ENCODE peak calls at places on chromosome 7, in nine cellular contexts. Z, J, I, U, V, T, N, B and Q are unnamed samples.

GRCh38 chr7:142853739-142854504 is 954 bp upstream of the EPHB6 start:
- DNase-seq in Z (no peak), J (peak; percentile 7), I (peak; percentile 73), U (peak; percentile 74), V (peak; percentile 82), T (peak; percentile 83), N (peak; percentile 7), B (peak; percentile 82), Q (no peak)

GRCh38 chr7:2299131-2299829 is 15.0 kb downstream of the SNX8 start:
- DNase-seq in Z (no peak), J (no peak), I (peak; percentile 46), U (peak; percentile 48), V (no peak), T (no peak), N (no peak), B (no peak), Q (no peak)

GRCh38 chr7:74338366-74339108 is 49.3 kb downstream of the CLIP2 start:
- DNase-seq in Z (no peak), J (no peak), I (no peak), U (no peak), V (no peak), T (no peak), N (no peak), B (no peak), Q (no peak)

GRCh38 chr7:152459724-152460251 is 24.0 kb upstream of the KMT2C start:
- DNase-seq in Z (no peak), J (no peak), I (no peak), U (peak; percentile 28), V (peak; percentile 36), T (peak; percentile 82), N (no peak), B (peak; percentile 96), Q (no peak)

GRCh38 chr7:142323706-142324105 is 65.8 kb upstream of the PRSS58 start:
- DNase-seq in Z (no peak), J (no peak), I (peak; percentile 41), U (peak; percentile 27), V (peak; percentile 44), T (peak; percentile 90), N (no peak), B (peak; percentile 32), Q (no peak)

GRCh38 chr7:105209433-105209832 is 179.3 kb downstream of the SRPK2 start:
- DNase-seq in Z (no peak), J (no peak), I (no peak), U (no peak), V (no peak), T (no peak), N (no peak), B (no peak), Q (no peak)

GRCh38 chr7:122768827-122769226 is 66.1 kb upstream of the RNF148 start:
- DNase-seq in Z (no peak), J (no peak), I (no peak), U (no peak), V (no peak), T (no peak), N (no peak), B (no peak), Q (no peak)

GRCh38 chr7:85039196-85039923 is 147.5 kb downstream of the SEMA3D start:
- DNase-seq in Z (no peak), J (no peak), I (no peak), U (no peak), V (no peak), T (no peak), N (no peak), B (no peak), Q (no peak)

GRCh38 chr7:739964-740942 is 13.2 kb upstream of the PRKAR1B start:
- DNase-seq in Z (no peak), J (no peak), I (no peak), U (no peak), V (no peak), T (no peak), N (no peak), B (no peak), Q (no peak)

GRCh38 chr7:7706556-7706955 is 11.9 kb downstream of the RPA3 start:
- DNase-seq in Z (no peak), J (no peak), I (no peak), U (no peak), V (no peak), T (no peak), N (no peak), B (no peak), Q (no peak)

GRCh38 chr7:44145969-44146897 is 5.1 kb upstream of the MYL7 start:
- DNase-seq in Z (no peak), J (no peak), I (peak; percentile 32), U (peak; percentile 81), V (peak; percentile 79), T (peak; percentile 95), N (no peak), B (no peak), Q (no peak)

GRCh38 chr7:64685741-64686140 is 19.8 kb downstream of the ZNF107 start:
- DNase-seq in Z (no peak), J (no peak), I (no peak), U (no peak), V (no peak), T (no peak), N (no peak), B (no peak), Q (no peak)